ENCODE peak calls at places on chromosomes 5 and 9, in seven cellular contexts. N, W, T, Q, C, P and B are unnamed samples.

GRCh38 chr9:125992557-125992956 is 245.4 kb downstream of the PBX3 start:
- DNase-seq in W (no peak), P (no peak), C (no peak), T (no peak), N (no peak), Q (no peak), B (peak; percentile 14)

GRCh38 chr9:8434621-8435020 is 635.0 kb upstream of the DMAC1 start:
- DNase-seq in W (no peak), N (no peak), Q (no peak), C (no peak), T (no peak), P (no peak), B (no peak)

GRCh38 chr9:94639045-94639995 is at the start of gene FBP1:
- DNase-seq in T (peak; percentile 65), Q (no peak), C (no peak), P (peak; percentile 74), W (peak; percentile 72), N (no peak), B (peak; percentile 86)

GRCh38 chr5:178207183-178207916 is 3.0 kb downstream of the HNRNPAB start:
- DNase-seq in Q (peak; percentile 32), T (peak; percentile 55), W (peak; percentile 62), P (no peak), N (no peak), C (no peak), B (no peak)

GRCh38 chr5:74126294-74126693 is 500.3 kb downstream of the ARHGEF28 start:
- DNase-seq in W (no peak), Q (no peak), T (no peak), N (no peak), P (no peak), C (no peak), B (no peak)

GRCh38 chr9:110073356-110073666 is 134.6 kb downstream of the C9orf152 start:
- DNase-seq in N (no peak), Q (peak; percentile 9), W (no peak), T (no peak), C (no peak), P (no peak), B (no peak)

GRCh38 chr5:132483101-132483500 is 7.5 kb downstream of the IRF1 start:
- DNase-seq in T (no peak), P (no peak), Q (no peak), C (peak; percentile 66), W (no peak), N (peak; percentile 3), B (no peak)

GRCh38 chr5:151027961-151028479 is 7.6 kb downstream of the GPX3 start:
- DNase-seq in T (no peak), Q (no peak), W (no peak), P (no peak), N (no peak), C (no peak), B (no peak)

GRCh38 chr5:176730815-176731475 is 79.4 kb upstream of the UNC5A start:
- DNase-seq in C (peak; percentile 21), T (no peak), P (no peak), Q (no peak), N (no peak), W (no peak), B (peak; percentile 11)

GRCh38 chr9:26975728-26976707 is 19.8 kb downstream of the IFT74 start:
- DNase-seq in T (peak; percentile 25), W (peak; percentile 59), N (peak; percentile 21), P (peak; percentile 76), C (no peak), Q (peak; percentile 32), B (no peak)

GRCh38 chr5:11619339-11620028 is 284.8 kb downstream of the CTNND2 start:
- DNase-seq in T (no peak), Q (peak; percentile 61), P (no peak), N (no peak), C (no peak), W (no peak), B (no peak)

GRCh38 chr5:142597546-142598337 is 88.1 kb downstream of the FGF1 start:
- DNase-seq in T (peak; percentile 86), C (no peak), Q (peak; percentile 32), W (peak; percentile 27), N (no peak), P (no peak), B (no peak)

GRCh38 chr5:86881493-86882090 is 263.9 kb downstream of the COX7C start:
- DNase-seq in Q (no peak), W (no peak), P (no peak), T (no peak), C (no peak), N (no peak), B (no peak)

GRCh38 chr9:2411459-2412215 is 209.9 kb upstream of the VLDLR start:
- DNase-seq in N (no peak), P (no peak), W (no peak), T (no peak), Q (no peak), C (no peak), B (no peak)

GRCh38 chr5:180366303-180366702 is 13.2 kb upstream of the GFPT2 start:
- DNase-seq in T (no peak), N (no peak), C (no peak), W (no peak), Q (no peak), P (no peak), B (no peak)

GRCh38 chr9:99169982-99170761 is 51.6 kb downstream of the ALG2 start:
- DNase-seq in W (no peak), C (no peak), N (no peak), T (no peak), P (no peak), Q (no peak), B (no peak)

GRCh38 chr5:137114529-137114928 is 384.6 kb downstream of the SPOCK1 start:
- DNase-seq in N (no peak), W (no peak), Q (no peak), P (no peak), C (no peak), T (peak; percentile 17), B (no peak)

GRCh38 chr9:126582427-126582826 is 31.3 kb upstream of the LMX1B start:
- DNase-seq in W (no peak), T (no peak), P (no peak), N (no peak), Q (no peak), C (peak; percentile 72), B (no peak)

DNA sequence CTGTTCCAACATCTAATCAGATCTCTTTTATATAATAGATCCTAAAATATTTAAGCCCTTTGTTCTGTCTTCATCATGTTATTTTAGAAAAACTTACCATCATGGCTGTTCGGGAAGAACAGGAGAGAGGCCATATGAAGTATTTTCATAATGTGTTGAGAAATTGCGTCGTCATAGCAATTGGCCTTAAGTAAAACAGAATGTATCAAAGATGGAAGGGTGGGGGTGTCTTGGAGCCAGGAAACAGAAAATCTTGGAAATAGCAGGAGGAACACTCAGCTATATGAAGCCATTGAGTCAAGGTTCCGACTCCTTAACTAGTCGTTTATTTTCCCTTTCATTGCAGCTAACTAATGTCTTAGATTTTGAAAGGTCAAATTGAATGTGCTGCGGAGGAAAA is 1.3 kb downstream of the SPTAN1 start:
- DNase-seq in C (no peak), T (no peak), P (no peak), N (no peak), W (no peak), Q (no peak), B (no peak)
- H3K4me3 ChIP-seq in C (no peak overlapping the region), T (no peak overlapping the region), P (no peak overlapping the region), N (peak overlapping the region; percentile 71), W (no peak overlapping the region), Q (peak overlapping the region; percentile 87), B (peak overlapping the region; percentile 88)

DNA sequence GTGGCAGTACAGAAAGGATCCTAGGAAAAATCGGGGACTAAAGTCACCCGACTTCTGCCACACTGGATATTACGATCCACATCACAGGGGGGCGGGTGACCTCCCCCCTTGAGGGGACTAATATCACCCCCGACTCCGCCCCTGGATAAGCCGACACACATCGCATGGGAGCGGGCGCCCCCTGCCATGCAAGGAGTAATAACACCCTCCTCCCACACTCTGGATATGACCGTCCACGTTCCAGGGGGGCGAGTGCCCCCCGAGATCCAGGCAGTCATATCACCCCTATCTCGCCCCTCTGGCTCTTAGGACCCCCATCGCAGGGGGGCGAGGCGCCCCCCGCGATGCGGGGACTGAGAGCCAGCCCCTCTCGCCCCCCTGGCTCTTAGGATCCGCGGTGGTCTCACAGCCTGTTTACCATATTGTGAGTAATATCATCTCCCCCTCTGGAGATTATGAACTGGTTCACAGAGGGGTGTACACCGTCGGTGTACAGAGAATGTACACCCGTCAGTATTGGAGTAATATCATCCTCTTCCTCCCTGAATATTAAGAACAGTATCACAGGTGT is 423.0 kb downstream of the DIRAS2 start:
- DNase-seq in N (no peak), Q (peak; percentile 6), P (peak; percentile 83), C (no peak), T (peak; percentile 14), W (peak; percentile 72), B (peak; percentile 46)
- TF ChIP-seq CTCF in N (no peak), Q (peak; percentile 69), P (peak; percentile 83), C (no peak), T (peak; percentile 37), W (peak; percentile 73), B (peak; percentile 45)

GRCh38 chr9:105447386-105447813 is 434 bp upstream of the FSD1L start:
- DNase-seq in W (no peak), N (no peak), Q (no peak), P (no peak), T (no peak), C (no peak), B (no peak)

GRCh38 chr9:105449081-105449480 is 1.2 kb downstream of the FSD1L start:
- DNase-seq in W (no peak), P (no peak), T (no peak), N (no peak), C (no peak), Q (no peak), B (no peak)

GRCh38 chr9:105444130-105444529 is 3.7 kb upstream of the FSD1L start:
- DNase-seq in P (no peak), Q (no peak), W (no peak), N (no peak), C (no peak), T (no peak), B (no peak)

GRCh38 chr9:105445203-105445881 is 2.5 kb upstream of the FSD1L start:
- DNase-seq in N (no peak), C (no peak), T (no peak), W (no peak), P (no peak), Q (no peak), B (no peak)

GRCh38 chr9:105447814-105448812 is at the start of gene FSD1L:
- DNase-seq in C (peak; percentile 98), W (peak; percentile 95), P (peak; percentile 89), T (peak; percentile 97), Q (peak; percentile 84), N (peak; percentile 91), B (peak; percentile 95)
- TF ChIP-seq POLR2A in C (no peak), W (no peak), P (no peak), T (peak; percentile 4), Q (peak; percentile 79), N (peak; percentile 24), B (peak; percentile 45)

GRCh38 chr5:138468133-138468965 is 3.1 kb downstream of the EGR1 start:
- DNase-seq in Q (no peak), C (no peak), P (no peak), N (no peak), T (no peak), W (peak; percentile 42), B (no peak)

GRCh38 chr5:138466900-138467710 is 1.8 kb downstream of the EGR1 start:
- DNase-seq in P (no peak), W (peak; percentile 71), C (no peak), T (no peak), N (peak; percentile 38), Q (no peak), B (no peak)

GRCh38 chr5:138466058-138466899 is 1.0 kb downstream of the EGR1 start:
- DNase-seq in Q (peak; percentile 84), W (peak; percentile 84), P (no peak), N (peak; percentile 44), T (no peak), C (no peak), B (peak; percentile 88)

GRCh38 chr5:138468966-138469539 is 3.8 kb downstream of the EGR1 start:
- DNase-seq in N (no peak), P (no peak), Q (no peak), T (no peak), W (no peak), C (no peak), B (no peak)

GRCh38 chr5:138467711-138468132 is 2.4 kb downstream of the EGR1 start:
- DNase-seq in W (no peak), C (no peak), N (no peak), T (no peak), Q (no peak), P (no peak), B (no peak)
- H3K4me3 ChIP-seq in W (no peak overlapping the region), C (no peak overlapping the region), N (no peak overlapping the region), T (no peak overlapping the region), Q (no peak overlapping the region), P (peak overlapping the region; percentile 23), B (no peak overlapping the region)